ENCODE peak calls at places on chromosomes 4 and X, in ten cellular contexts. S is breast epithelium, H is transverse colon, G is endothelial cell of umbilical vein, O is GM12892, C is HepG2, N is SK-N-SH, B is HL-60, T is suprapubic skin, P is GM12891. V is an unnamed sample.

GRCh38 chrX:39112143-39112542 is 310.9 kb downstream of the MID1IP1 start:
- DNase-seq in H (no peak), N (no peak), S (no peak), B (no peak), P (no peak), O (no peak), G (no peak), T (no peak), C (no peak), V (no peak)

GRCh38 chrX:83339724-83340123 is 168.4 kb upstream of the POU3F4 start:
- DNase-seq in B (no peak), H (no peak), O (no peak), S (no peak), G (no peak), N (no peak), P (no peak), C (no peak), T (no peak), V (no peak)

GRCh38 chr4:105613326-105613725 is 60.9 kb downstream of the ARHGEF38 start:
- DNase-seq in G (no peak), O (no peak), T (no peak), C (no peak), S (no peak), H (no peak), N (no peak), B (no peak), P (no peak), V (no peak)

GRCh38 chrX:29617725-29618124 is 597.6 kb upstream of the MAGEB2 start:
- DNase-seq in H (no peak), B (no peak), T (no peak), G (no peak), N (no peak), S (no peak), P (no peak), O (no peak), C (no peak), V (no peak)

GRCh38 chr4:169634975-169635374 is 14.6 kb downstream of the CLCN3 start:
- DNase-seq in C (no peak), B (no peak), N (no peak), P (no peak), G (no peak), H (no peak), T (no peak), O (no peak), S (no peak), V (no peak)

GRCh38 chrX:46595084-46595483 is 21.5 kb downstream of the CHST7 start:
- DNase-seq in T (no peak), G (no peak), N (no peak), B (no peak), P (no peak), H (no peak), O (no peak), C (no peak), S (no peak), V (no peak)

GRCh38 chr4:85995361-85995760 is 364.5 kb downstream of the MAPK10 start:
- DNase-seq in S (no peak), C (no peak), B (no peak), G (no peak), P (no peak), O (no peak), N (no peak), H (no peak), T (no peak), V (no peak)

GRCh38 chrX:151912780-151913179 is at the start of gene MAGEA4:
- DNase-seq in H (no peak), T (no peak), S (no peak), B (no peak), C (no peak), O (no peak), G (no peak), P (no peak), N (no peak), V (no peak)

GRCh38 chr4:173499568-173500535 is 30.2 kb downstream of the HAND2 start:
- DNase-seq in S (no peak), P (no peak), G (no peak), B (no peak), N (no peak), C (no peak), O (no peak), H (no peak), T (no peak), V (no peak)

GRCh38 chrX:69161786-69162349 is 3.4 kb downstream of the PJA1 start:
- DNase-seq in O (no peak), H (no peak), G (no peak), B (no peak), P (no peak), N (no peak), T (no peak), C (no peak), S (no peak), V (no peak)

GRCh38 chrX:69155786-69156520 is 9.3 kb downstream of the PJA1 start:
- DNase-seq in O (no peak), C (no peak), N (peak), G (no peak), H (no peak), B (no peak), T (no peak), S (no peak), P (no peak), V (no peak)

GRCh38 chrX:69161371-69161770 is 3.9 kb downstream of the PJA1 start:
- DNase-seq in N (no peak), P (no peak), O (no peak), T (no peak), C (no peak), S (no peak), B (no peak), H (no peak), G (no peak), V (no peak)

GRCh38 chrX:69156638-69157037 is 8.6 kb downstream of the PJA1 start:
- DNase-seq in G (no peak), P (no peak), N (peak), S (no peak), T (no peak), C (no peak), B (no peak), H (no peak), O (no peak), V (no peak)

GRCh38 chrX:69158166-69159040 is 6.8 kb downstream of the PJA1 start:
- DNase-seq in O (no peak), N (peak), P (no peak), S (no peak), B (peak), H (peak), C (peak), G (peak), T (no peak), V (no peak)
- TF ChIP-seq POLR2AphosphoS5 in O (no peak), N (no peak), P (no peak), S (no peak), B (no peak), H (no peak), C (no peak), G (no peak), T (no peak), V (no peak)

GRCh38 chrX:53683556-53684414 is 2.7 kb downstream of the HUWE1 start:
- DNase-seq in T (peak), O (peak), B (peak), G (peak), H (peak), N (peak), C (peak), S (peak), P (peak), V (peak)

GRCh38 chrX:53684415-53685192 is 1.9 kb downstream of the HUWE1 start:
- DNase-seq in C (no peak), O (no peak), T (no peak), P (no peak), G (no peak), B (no peak), H (no peak), N (no peak), S (no peak), V (no peak)

GRCh38 chrX:53688300-53688699 is 1.8 kb upstream of the HUWE1 start:
- DNase-seq in S (no peak), C (no peak), P (no peak), G (no peak), B (no peak), N (no peak), H (no peak), O (no peak), T (no peak), V (no peak)

GRCh38 chrX:53685711-53686110 is 808 bp downstream of the HUWE1 start:
- DNase-seq in G (no peak), H (no peak), N (no peak), O (no peak), S (no peak), P (no peak), B (no peak), T (no peak), C (no peak), V (no peak)

DNA sequence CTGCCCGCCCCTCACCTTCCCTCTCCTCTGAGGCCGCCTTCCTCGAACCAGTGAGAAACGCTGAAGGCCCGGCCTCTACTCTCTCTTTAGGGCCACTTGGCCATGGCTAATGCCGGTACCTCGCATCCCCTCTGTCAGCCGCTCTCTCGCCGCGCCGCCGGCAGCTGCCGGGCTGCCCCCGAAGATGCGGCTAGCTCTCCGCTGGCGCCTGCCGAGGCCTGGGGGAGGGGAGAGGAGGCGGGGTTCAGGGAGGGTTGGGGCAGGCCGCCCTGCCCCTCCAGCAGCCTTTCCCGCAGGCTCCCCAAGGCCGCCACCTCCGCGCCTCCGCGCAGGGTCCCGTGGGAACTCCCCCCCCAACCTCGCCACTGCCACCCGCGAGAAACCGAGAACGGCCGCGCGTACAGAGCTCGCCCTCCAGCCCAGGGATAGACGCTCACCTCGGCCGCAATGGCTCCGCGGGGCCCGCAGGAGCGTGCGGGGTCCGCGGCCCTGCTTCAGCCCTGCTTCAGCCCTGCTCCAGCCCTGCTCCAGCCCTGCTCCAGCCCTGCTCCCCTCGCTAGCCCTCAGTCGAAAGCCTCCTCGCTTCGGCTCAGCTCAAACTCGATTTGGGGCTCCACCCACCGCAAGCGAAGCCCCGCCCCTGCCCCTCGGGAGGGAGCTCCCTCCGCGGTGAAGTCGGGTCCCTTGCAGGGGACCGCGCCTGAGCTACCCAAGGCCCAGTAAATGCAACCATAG is at the start of gene HUWE1:
- DNase-seq in O (peak), N (peak), C (peak), G (peak), S (peak), H (peak), T (peak), B (peak), P (no peak), V (no peak)
- TF ChIP-seq POLR2AphosphoS5 in O (peak), N (peak), C (peak), G (peak), S (no peak), H (peak), T (no peak), B (no peak), P (peak), V (peak)

GRCh38 chr4:185504098-185505047 is 30.9 kb downstream of the PDLIM3 start:
- DNase-seq in C (peak), O (no peak), P (no peak), T (no peak), S (no peak), B (no peak), H (peak), G (no peak), N (no peak), V (no peak)
- TF ChIP-seq POLR2AphosphoS5 in C (no peak), O (no peak), P (no peak), T (no peak), S (no peak), B (no peak), H (peak), G (no peak), N (no peak), V (no peak)

GRCh38 chr4:119304431-119304830 is 17.5 kb downstream of the FABP2 start:
- DNase-seq in G (no peak), H (no peak), O (no peak), P (no peak), C (peak), N (no peak), B (no peak), T (no peak), S (no peak), V (no peak)

GRCh38 chr4:119300388-119301131 is 21.4 kb downstream of the FABP2 start:
- DNase-seq in H (peak), G (peak), P (peak), N (peak), S (peak), T (peak), C (peak), B (peak), O (peak), V (no peak)

GRCh38 chr4:119303587-119304305 is 18.2 kb downstream of the FABP2 start:
- DNase-seq in H (no peak), P (no peak), S (no peak), G (no peak), B (no peak), N (no peak), T (no peak), C (no peak), O (no peak), V (no peak)

GRCh38 chr4:119300072-119300387 is 21.9 kb downstream of the FABP2 start:
- DNase-seq in H (peak), O (peak), N (peak), T (peak), C (no peak), B (peak), G (peak), P (no peak), S (peak), V (no peak)

DNA sequence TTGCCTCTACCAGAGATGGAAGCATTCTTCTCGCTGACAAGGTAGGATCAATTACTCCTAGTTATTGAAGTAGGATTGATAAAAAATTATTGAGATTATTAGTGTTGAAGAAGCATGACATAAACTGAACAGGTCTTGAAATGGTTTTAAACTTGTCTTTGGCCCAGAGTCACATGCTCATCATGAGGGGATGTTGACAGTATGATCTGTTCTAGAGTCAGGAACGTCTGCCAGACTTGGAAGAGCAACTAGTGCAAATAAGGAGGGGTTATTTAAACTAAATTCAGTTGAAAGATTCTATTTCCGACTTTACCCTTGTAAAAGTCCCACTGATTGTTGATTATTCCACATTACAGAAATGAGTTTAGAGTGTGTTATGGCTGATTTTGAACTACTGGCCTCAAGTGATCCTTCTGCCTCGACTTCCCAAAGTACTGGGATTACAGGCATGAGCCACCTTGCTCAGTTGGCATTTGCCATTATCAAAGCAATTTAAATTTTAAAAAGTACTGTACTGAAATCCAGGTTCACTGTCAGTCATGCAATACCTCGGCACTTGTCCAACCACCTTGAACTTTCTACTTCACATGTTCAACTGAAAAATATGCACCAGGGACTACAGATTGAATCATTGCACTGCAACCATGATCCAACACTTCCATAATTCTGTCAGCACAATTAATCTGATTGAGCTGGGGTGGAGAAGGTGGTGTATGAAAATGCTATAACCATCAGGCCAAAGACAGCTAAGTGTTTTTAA is 19.7 kb downstream of the FABP2 start:
- DNase-seq in O (no peak), T (no peak), C (no peak), B (no peak), G (no peak), S (no peak), P (no peak), N (no peak), H (no peak), V (no peak)
- TF ChIP-seq POLR2AphosphoS5 in O (no peak), T (no peak), C (no peak), B (no peak), G (no peak), S (no peak), P (no peak), N (no peak), H (no peak), V (no peak)

GRCh38 chr4:53571936-53572580 is 19.2 kb downstream of the LNX1 start:
- DNase-seq in S (no peak), N (no peak), H (no peak), G (no peak), B (no peak), O (no peak), C (no peak), P (no peak), T (no peak), V (no peak)
- TF ChIP-seq POLR2AphosphoS5 in S (no peak), N (no peak), H (no peak), G (no peak), B (no peak), O (no peak), C (no peak), P (no peak), T (no peak), V (no peak)

DNA sequence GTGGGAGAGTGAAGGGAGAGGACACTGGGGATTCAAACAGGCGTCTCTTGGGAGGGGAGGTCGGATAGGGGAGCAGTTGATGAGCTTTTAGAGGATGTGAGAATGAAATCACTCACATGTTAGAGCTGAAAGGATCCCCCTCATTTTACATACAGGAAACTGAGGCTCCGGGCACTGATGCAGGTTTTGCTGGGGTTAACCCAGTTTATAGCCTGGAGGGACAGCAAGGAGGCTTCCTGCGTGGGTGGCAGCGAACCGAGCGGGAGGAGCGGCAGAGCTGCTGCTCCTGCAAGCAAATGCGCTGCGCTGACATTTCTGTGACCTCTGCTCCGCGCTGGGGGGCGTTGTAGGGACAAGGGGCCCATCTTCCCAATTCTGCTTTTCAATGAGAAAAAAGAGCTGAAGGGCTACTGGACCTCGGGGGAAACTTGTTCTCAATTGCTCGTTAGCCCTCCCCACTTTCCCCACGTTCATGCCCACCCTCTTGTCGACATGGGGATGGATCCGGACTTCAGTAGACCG is 1.1 kb upstream of the NEUROG2 start:
- DNase-seq in H (no peak), G (no peak), N (peak), S (no peak), C (no peak), T (no peak), B (no peak), P (no peak), O (no peak), V (no peak)
- TF ChIP-seq POLR2AphosphoS5 in H (no peak), G (no peak), N (no peak), S (no peak), C (no peak), T (no peak), B (no peak), P (no peak), O (no peak), V (no peak)